ENCODE peak calls at places on chromosomes 11 and 22, in six cellular contexts. P is fibroblast of lung, N is DND-41, M is cardiac muscle cell, F is uterus, U is hepatocyte. G is an unnamed sample.

GRCh38 chr11:63699906-63700305 is 18.6 kb downstream of the RTN3 start:
- DNase-seq in M (no peak), P (no peak), F (no peak), N (no peak), U (no peak), G (no peak)

GRCh38 chr11:62902932-62903331 is 18.2 kb downstream of the CHRM1 start:
- DNase-seq in F (no peak), P (peak; percentile 47), U (no peak), N (no peak), M (no peak), G (no peak)

GRCh38 chr11:94302806-94303205 is 1.6 kb upstream of the IZUMO1R start:
- DNase-seq in F (no peak), U (no peak), N (no peak), M (no peak), P (no peak), G (no peak)

GRCh38 chr22:31800065-31800464 is 46.2 kb downstream of the DEPDC5 start:
- DNase-seq in N (no peak), M (no peak), P (peak; percentile 56), F (no peak), U (no peak), G (no peak)

GRCh38 chr22:40586781-40587180 is 49.7 kb downstream of the MRTFA start:
- DNase-seq in F (no peak), N (no peak), U (no peak), M (no peak), P (no peak), G (no peak)

GRCh38 chr11:44623716-44624491 is 58.4 kb downstream of the CD82 start:
- DNase-seq in F (peak; percentile 31), U (peak; percentile 5), N (peak; percentile 19), M (peak; percentile 67), P (peak; percentile 50), G (no peak)

GRCh38 chr11:19905280-19905853 is 192.7 kb downstream of the NAV2 start:
- DNase-seq in F (no peak), M (peak; percentile 75), N (no peak), U (peak; percentile 69), P (peak; percentile 63), G (no peak)

GRCh38 chr11:111582881-111583280 is 19.4 kb upstream of the SIK2 start:
- DNase-seq in P (no peak), N (no peak), F (no peak), U (no peak), M (no peak), G (no peak)

GRCh38 chr22:30267382-30268302 is 991 bp upstream of the OSM start:
- DNase-seq in N (peak; percentile 95), U (no peak), M (no peak), P (no peak), F (no peak), G (no peak)

GRCh38 chr11:18768472-18768901 is 23.1 kb downstream of the PTPN5 start:
- DNase-seq in F (no peak), M (no peak), N (no peak), U (no peak), P (no peak), G (peak; percentile 88)

GRCh38 chr11:86696451-86696850 is 24.0 kb upstream of the ME3 start:
- DNase-seq in U (no peak), M (no peak), N (no peak), P (peak; percentile 56), F (no peak), G (no peak)
- H3K4me3 ChIP-seq in U (no peak overlapping the region), M (no peak overlapping the region), N (no peak overlapping the region), P (no peak overlapping the region), F (no peak overlapping the region), G (no peak overlapping the region)

GRCh38 chr11:128936546-128937275 is 6.0 kb downstream of the TP53AIP1 start:
- DNase-seq in F (no peak), M (no peak), P (peak; percentile 63), U (peak; percentile 26), N (no peak), G (no peak)
- TF ChIP-seq CTCF in F (no peak), M (no peak), P (no peak), U (no peak), N (no peak), G (no peak)

DNA sequence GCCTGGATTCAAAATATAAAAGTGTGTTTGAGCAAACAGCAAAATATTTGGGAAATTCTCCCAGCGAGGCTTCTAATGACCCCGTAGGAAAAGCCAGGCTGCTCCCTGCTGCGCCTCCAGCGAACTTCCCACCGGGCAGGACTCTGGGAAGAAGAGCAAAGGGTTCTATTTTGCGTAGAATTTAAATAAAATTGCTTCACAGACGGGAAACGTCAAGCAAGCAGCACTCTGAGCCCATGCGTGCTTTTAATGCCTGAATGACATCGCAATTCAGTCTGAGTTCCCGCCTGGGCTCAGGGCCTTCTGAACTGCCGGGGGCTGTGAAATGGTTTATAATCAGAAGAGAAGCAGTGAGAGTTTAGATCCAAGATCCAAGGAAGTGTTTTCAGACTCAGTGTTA is 775.1 kb downstream of the BRD1 start:
- DNase-seq in F (no peak), U (no peak), P (no peak), M (no peak), N (no peak), G (no peak)
- H3K4me3 ChIP-seq in F (peak overlapping the region; percentile 16), U (no peak overlapping the region), P (no peak overlapping the region), M (no peak overlapping the region), N (no peak overlapping the region), G (no peak overlapping the region)

GRCh38 chr22:23775779-23776375 is 3.2 kb downstream of the MMP11 start:
- DNase-seq in N (no peak), F (no peak), P (no peak), U (peak; percentile 4), M (no peak), G (no peak)
- TF ChIP-seq CTCF in N (no peak), F (no peak), P (no peak), U (no peak), M (no peak), G (no peak)

DNA sequence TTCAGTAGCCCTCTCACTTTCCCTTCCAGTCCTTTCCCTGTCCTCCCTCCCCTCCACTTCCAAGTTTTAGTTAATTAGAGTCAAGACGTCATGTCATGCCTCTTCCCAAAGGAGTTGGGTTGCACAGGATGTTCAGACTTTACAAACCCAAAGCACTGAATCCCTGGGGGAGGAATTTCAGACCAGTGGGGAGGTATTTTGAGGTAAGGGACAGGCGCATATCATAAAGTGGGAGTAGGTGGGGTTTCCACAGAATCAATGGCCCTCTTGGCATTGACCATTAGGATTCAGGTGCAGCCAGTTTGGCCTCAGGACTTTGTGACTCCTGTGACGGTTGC is 733 bp upstream of the ACP2 start:
- DNase-seq in P (no peak), F (no peak), N (no peak), M (no peak), U (no peak), G (no peak)
- H3K4me3 ChIP-seq in P (peak overlapping the region; percentile 67), F (peak overlapping the region; percentile 77), N (peak overlapping the region; percentile 94), M (peak overlapping the region; percentile 60), U (peak overlapping the region; percentile 84), G (peak overlapping the region; percentile 67)

DNA sequence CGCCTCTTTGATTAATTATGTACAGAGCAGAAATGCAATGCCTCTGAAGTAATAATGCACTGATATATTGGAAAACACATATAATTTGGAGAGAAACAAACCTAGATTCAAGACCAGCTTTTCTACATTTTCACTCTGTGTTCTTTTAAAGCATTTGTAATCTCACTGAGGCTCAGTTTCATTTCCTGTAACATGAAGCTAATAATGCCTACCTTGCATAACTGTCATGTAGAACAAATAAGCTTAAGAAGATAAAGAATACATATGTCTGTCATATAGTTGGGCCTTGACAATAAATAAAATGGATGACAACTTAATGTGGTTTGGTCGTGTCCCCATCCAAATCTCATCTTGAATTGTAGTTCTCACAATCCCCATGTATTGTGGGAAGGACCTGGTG is 35.3 kb upstream of the FIBIN start:
- DNase-seq in N (no peak), M (no peak), U (no peak), P (no peak), F (no peak), G (no peak)
- TF ChIP-seq CTCF in N (no peak), M (no peak), U (no peak), P (no peak), F (no peak), G (no peak)

GRCh38 chr22:45336971-45337431 is 27.3 kb downstream of the FAM118A start:
- DNase-seq in M (peak; percentile 67), N (no peak), P (no peak), F (peak; percentile 43), U (peak; percentile 32), G (no peak)
- H3K4me3 ChIP-seq in M (no peak overlapping the region), N (no peak overlapping the region), P (no peak overlapping the region), F (no peak overlapping the region), U (no peak overlapping the region), G (no peak overlapping the region)

DNA sequence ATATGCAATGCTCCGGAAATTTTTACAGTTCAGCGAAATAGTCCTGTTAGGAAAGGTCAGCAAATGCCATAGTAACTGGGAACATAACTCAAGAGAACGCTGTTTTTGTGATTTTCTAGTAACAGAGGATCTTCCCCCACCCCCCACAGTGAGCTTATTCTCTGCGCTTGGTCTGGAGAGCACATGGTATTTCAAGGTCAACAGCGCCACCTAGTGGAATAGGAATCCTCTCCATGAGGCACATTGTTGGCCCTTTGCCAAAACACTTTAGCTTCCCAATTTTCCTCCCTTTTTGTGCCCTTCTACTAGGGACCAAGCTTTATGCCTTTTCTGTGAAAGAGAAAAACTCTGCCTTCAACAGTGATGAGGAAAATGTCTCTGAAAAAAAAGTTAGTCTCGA is 13.2 kb upstream of the OR4C12 start:
- DNase-seq in F (no peak), M (peak; percentile 49), N (peak; percentile 55), U (peak; percentile 16), P (peak; percentile 7), G (peak; percentile 82)
- TF ChIP-seq CTCF in F (no peak), M (peak; percentile 32), N (peak; percentile 72), U (peak; percentile 4), P (peak; percentile 28), G (peak; percentile 63)

G was measured in GM12865.